ENCODE peak calls at places on chromosome 9, in nine cellular contexts. Z is mucosa of descending colon; G is NCI-H1694 treated with DMSO at 0.1 percent for 48 hours; I is activated T-cell treated with anti-CD3 and anti-CD28 coated beads, Interleukin-2, amount 50 U/mL, for 4 hours; O is effector CD4-positive, alpha-beta T cell; S is stimulated activated CD8-positive, alpha-beta memory T cell treated with anti-CD3 and anti-CD28 coated beads, Interleukin-2, amount 100 ng/mL, for 48 hours; H is lower lobe of right lung; J is naive thymus-derived CD8-positive, alpha-beta T cell; Y is Panc1. N is an unnamed sample.

GRCh38 chr9:114278881-114279570 is 43.9 kb upstream of the ORM1 start:
- DNase-seq in Z (peak; percentile 23), G (no peak), I (no peak), O (no peak), S (no peak), H (peak; percentile 30), J (no peak), Y (no peak), N (no peak)

GRCh38 chr9:135619599-135619886 is 19.8 kb downstream of the GLT6D1 start:
- DNase-seq in Z (no peak), G (no peak), I (no peak), O (no peak), S (no peak), H (no peak), J (no peak), Y (no peak), N (no peak)

GRCh38 chr9:127503947-127504886 is 52.9 kb downstream of the LRSAM1 start:
- DNase-seq in Z (peak; percentile 84), G (peak; percentile 67), I (peak; percentile 78), O (peak; percentile 74), S (peak; percentile 73), H (peak; percentile 86), J (peak; percentile 56), Y (no peak), N (peak; percentile 88)

GRCh38 chr9:14240491-14240890 is 73.5 kb downstream of the NFIB start:
- DNase-seq in Z (no peak), G (no peak), I (no peak), O (no peak), S (no peak), H (no peak), J (no peak), Y (no peak), N (no peak)

GRCh38 chr9:13481274-13481673 is 201.8 kb upstream of the MPDZ start:
- DNase-seq in Z (no peak), G (no peak), I (no peak), O (no peak), S (no peak), H (no peak), J (no peak), Y (no peak), N (no peak)

GRCh38 chr9:20395671-20396070 is 226.6 kb downstream of the MLLT3 start:
- DNase-seq in Z (no peak), G (no peak), I (no peak), O (no peak), S (no peak), H (no peak), J (no peak), Y (no peak), N (no peak)

GRCh38 chr9:89422151-89422918 is 75.6 kb downstream of the SEMA4D start:
- DNase-seq in Z (peak; percentile 52), G (no peak), I (peak; percentile 50), O (peak; percentile 58), S (peak; percentile 68), H (peak; percentile 64), J (no peak), Y (no peak), N (no peak)

GRCh38 chr9:136339173-136339957 is 12.0 kb downstream of the GPSM1 start:
- DNase-seq in Z (no peak), G (no peak), I (no peak), O (no peak), S (no peak), H (peak; percentile 87), J (no peak), Y (peak; percentile 32), N (peak; percentile 83)

GRCh38 chr9:90219548-90220118 is 423.0 kb downstream of the DIRAS2 start:
- DNase-seq in Z (no peak), G (no peak), I (no peak), O (no peak), S (peak; percentile 10), H (peak; percentile 56), J (peak; percentile 7), Y (no peak), N (peak; percentile 50)

GRCh38 chr9:31588010-31588409 is 796.4 kb upstream of the ACO1 start:
- DNase-seq in Z (peak; percentile 21), G (peak; percentile 96), I (no peak), O (no peak), S (no peak), H (no peak), J (no peak), Y (no peak), N (no peak)

GRCh38 chr9:88535226-88535931 is 401 bp downstream of the NXNL2 start:
- DNase-seq in Z (no peak), G (no peak), I (no peak), O (no peak), S (no peak), H (no peak), J (no peak), Y (no peak), N (peak; percentile 66)

GRCh38 chr9:132789706-132790105 is 88.4 kb downstream of the AK8 start:
- DNase-seq in Z (no peak), G (no peak), I (no peak), O (no peak), S (no peak), H (no peak), J (no peak), Y (no peak), N (no peak)

N was measured in hepatocyte.